ENCODE peak calls at places on chromosomes 16 and 17, in five cellular contexts. R, M, K, W and B are unnamed samples. For H3K9me3, the result is how much of the 10 kb centered on the place peaks cover.

GRCh38 chr17:73325527-73325842 is 13.7 kb upstream of the CDC42EP4 start:
- DNase-seq in W (no peak), R (peak), M (no peak), K (no peak), B (no peak)

GRCh38 chr16:81642943-81643342 is 136.1 kb upstream of the PLCG2 start:
- DNase-seq in W (no peak), R (no peak), K (no peak), M (no peak), B (no peak)

GRCh38 chr17:17220529-17220928 is 14.4 kb upstream of the PLD6 start:
- DNase-seq in M (no peak), W (no peak), R (no peak), K (no peak), B (no peak)

GRCh38 chr16:29009050-29009837 is 24.4 kb downstream of the LAT start:
- DNase-seq in W (no peak), K (no peak), M (no peak), R (no peak), B (no peak)

GRCh38 chr16:65994305-65994704 is 372.2 kb upstream of the CDH5 start:
- DNase-seq in R (no peak), K (no peak), M (no peak), W (no peak), B (peak)

GRCh38 chr16:87060026-87060986 is 256.9 kb downstream of the C16orf95 start:
- DNase-seq in W (no peak), K (peak), R (no peak), M (peak), B (peak)

GRCh38 chr17:42221886-42222745 is 27.8 kb upstream of the GHDC start:
- DNase-seq in R (peak), W (peak), M (peak), K (peak), B (peak)

GRCh38 chr17:17325228-17325627 is 22.1 kb downstream of the NT5M start:
- DNase-seq in R (no peak), K (no peak), M (no peak), W (no peak), B (peak)

GRCh38 chr17:44222112-44222869 is 2.8 kb upstream of the UBTF start:
- DNase-seq in W (peak), R (peak), M (no peak), K (peak), B (peak)

GRCh38 chr16:11583889-11584565 is 2.7 kb downstream of the LITAF start:
- DNase-seq in M (no peak), R (no peak), W (peak), K (peak), B (no peak)

GRCh38 chr17:40561871-40562611 is 3.2 kb downstream of the CCR7 start:
- DNase-seq in K (peak), W (peak), R (no peak), M (no peak), B (no peak)

GRCh38 chr17:15469260-15469659 is 1.8 kb upstream of the CDRT4 start:
- DNase-seq in M (no peak), W (no peak), R (peak), K (no peak), B (peak)

GRCh38 chr17:56629450-56630187 is 36.1 kb downstream of the NOG start:
- DNase-seq in K (no peak), W (no peak), R (no peak), M (peak), B (peak)

GRCh38 chr16:2955779-2956565 is 8.1 kb upstream of the KREMEN2 start:
- DNase-seq in R (no peak), W (no peak), M (no peak), K (no peak), B (no peak)

GRCh38 chr16:88961031-88961430 is 16.0 kb downstream of the CBFA2T3 start:
- DNase-seq in K (no peak), W (no peak), R (no peak), M (no peak), B (no peak)

GRCh38 chr17:42920106-42920900 is 19.7 kb downstream of the G6PC1 start:
- DNase-seq in W (no peak), R (no peak), K (peak), M (no peak), B (no peak)

GRCh38 chr16:2968368-2968737 is 795 bp upstream of the PAQR4 start:
- DNase-seq in W (no peak), R (no peak), M (no peak), K (no peak), B (no peak)

GRCh38 chr17:50055055-50055425 is 870 bp upstream of the ITGA3 start:
- DNase-seq in M (no peak), W (peak), K (peak), R (no peak), B (no peak)

GRCh38 chr16:81442220-81442908 is 2.2 kb upstream of the CMIP start:
- DNase-seq in K (no peak), M (no peak), W (no peak), R (no peak), B (no peak)

DNA sequence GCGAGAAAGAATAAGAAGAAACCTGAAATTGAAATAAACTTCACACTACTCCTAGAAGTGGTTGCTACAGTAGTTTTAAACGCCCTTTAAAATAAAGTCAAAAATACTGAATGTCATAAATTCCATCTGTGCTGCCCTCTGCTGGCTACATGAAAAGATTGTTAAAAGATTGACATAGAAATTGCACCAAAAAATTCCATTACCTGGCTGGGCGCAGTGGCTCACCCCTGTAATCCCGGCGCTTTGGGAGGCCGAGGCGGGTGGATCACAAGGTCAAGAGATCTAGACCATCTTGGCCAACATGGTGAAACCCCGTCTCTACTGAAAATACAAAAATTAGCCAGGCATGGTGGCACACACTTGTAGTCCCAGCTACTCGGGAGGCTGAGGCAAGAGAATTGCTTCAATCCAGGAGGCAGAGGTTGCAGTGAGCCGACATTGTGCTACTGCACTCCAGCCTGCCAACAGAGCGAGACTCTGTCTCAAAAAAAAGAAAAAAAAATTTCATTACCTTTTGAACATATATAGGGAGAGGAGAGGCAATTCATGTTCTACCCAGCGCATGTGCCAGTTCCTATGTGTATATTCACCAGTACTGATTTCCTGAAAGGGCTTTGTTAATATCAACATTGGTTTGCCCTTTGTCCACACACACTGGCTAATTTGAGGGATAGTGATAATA is 36.5 kb downstream of the CYTH1 start:
- DNase-seq in M (no peak), K (peak), R (no peak), W (no peak), B (peak)
- H3K4me3 ChIP-seq in M (no peak), K (no peak), R (no peak), W (no peak), B (no peak)

GRCh38 chr16:84670063-84670462 is 21.8 kb downstream of the KLHL36 start:
- DNase-seq in K (no peak), R (no peak), W (no peak), M (no peak), B (no peak)

GRCh38 chr16:84673203-84673535 is 24.9 kb downstream of the KLHL36 start:
- DNase-seq in R (no peak), K (no peak), W (no peak), M (no peak), B (no peak)

GRCh38 chr16:84672276-84673202 is 24.2 kb downstream of the KLHL36 start:
- DNase-seq in R (peak), K (peak), M (peak), W (peak), B (peak)

GRCh38 chr16:84675423-84675822 is 24.4 kb upstream of the USP10 start:
- DNase-seq in R (no peak), W (no peak), M (no peak), K (no peak), B (no peak)

GRCh38 chr16:84673561-84673960 is 25.2 kb downstream of the KLHL36 start:
- DNase-seq in W (no peak), K (no peak), M (no peak), R (no peak), B (no peak)
- H3K9me3 ChIP-seq in W (under half), K (under half), M (under half), R (under half), B (under half)

DNA sequence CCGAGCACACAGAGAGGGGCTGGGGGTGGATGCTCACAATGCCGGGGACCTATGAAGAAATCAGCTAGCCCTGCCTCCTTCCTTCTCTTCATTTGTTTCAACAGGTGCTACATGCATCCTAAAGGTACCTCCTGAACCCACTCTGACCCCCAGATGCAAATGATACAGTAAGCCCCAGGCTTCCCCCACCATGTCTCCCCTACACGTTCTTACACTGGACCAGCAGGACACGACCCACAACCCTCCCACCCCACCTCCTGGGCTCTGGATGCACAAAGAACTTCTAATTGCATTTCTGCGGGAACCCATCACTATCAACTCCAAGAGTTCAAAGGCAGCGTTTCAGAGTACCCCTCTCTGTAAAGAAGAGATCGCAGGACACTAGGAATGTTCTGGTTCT is 2.1 kb downstream of the XYLT1 start:
- DNase-seq in M (no peak), W (no peak), R (no peak), K (no peak), B (no peak)
- H3K4me3 ChIP-seq in M (peak), W (peak), R (peak), K (peak), B (no peak)

GRCh38 chr16:35187665-35188225 is 1728.3 kb downstream of the TP53TG3F start:
- DNase-seq in K (no peak), M (no peak), R (no peak), W (no peak), B (no peak)

GRCh38 chr16:35188288-35189155 is 1729.1 kb downstream of the TP53TG3F start:
- DNase-seq in K (no peak), R (no peak), W (no peak), M (no peak), B (no peak)

GRCh38 chr16:35185366-35186044 is 1726.1 kb downstream of the TP53TG3F start:
- DNase-seq in W (no peak), R (no peak), M (no peak), K (no peak), B (no peak)

GRCh38 chr16:35184356-35184870 is 1725.0 kb downstream of the TP53TG3F start:
- DNase-seq in M (no peak), R (no peak), W (no peak), K (no peak), B (no peak)

GRCh38 chr16:35186045-35186759 is 1726.8 kb downstream of the TP53TG3F start:
- DNase-seq in M (no peak), K (no peak), R (no peak), W (no peak), B (no peak)
- H3K9me3 ChIP-seq in M (half or more), K (under half), R (under half), W (half or more), B (under half)

DNA sequence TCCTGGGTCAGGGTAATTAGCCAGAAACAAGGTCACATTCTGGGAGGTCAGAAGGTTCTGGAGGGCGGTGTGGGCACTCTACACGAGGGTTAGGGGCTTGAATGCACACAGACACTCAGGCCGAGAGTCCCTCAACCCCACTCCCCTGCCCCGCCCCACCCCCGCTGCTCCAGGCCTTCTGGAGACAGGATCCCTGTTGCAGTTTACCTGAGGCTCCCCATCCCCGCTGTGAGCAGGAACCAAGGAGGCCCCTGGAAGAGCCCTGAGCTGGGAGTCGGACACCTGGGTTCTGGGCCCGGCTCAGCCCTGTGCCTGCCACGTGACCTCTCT is 4.4 kb upstream of the ACTG1 start:
- DNase-seq in W (no peak), K (no peak), M (no peak), R (peak), B (no peak)
- H3K4me3 ChIP-seq in W (peak), K (no peak), M (peak), R (peak), B (no peak)

GRCh38 chr17:21134559-21134958 is 7.8 kb downstream of the DHRS7B start:
- DNase-seq in K (no peak), W (no peak), M (no peak), R (no peak), B (no peak)
- H3K9me3 ChIP-seq in K (under half), W (under half), M (under half), R (under half), B (under half)